ENCODE peak calls at places on chromosomes 7 and 10, in nine cellular contexts. G is fibroblast of pulmonary artery, L is PC-3, F is psoas muscle, U is glutamatergic neuron, M is neural crest cell, X is HL-60, A is Calu3, I is breast epithelium. C is an unnamed sample.

GRCh38 chr7:104946338-104946737 is 67.7 kb upstream of the KMT2E start:
- DNase-seq in G (no peak), L (no peak), F (no peak), U (no peak), M (no peak), X (no peak), A (no peak), I (no peak), C (no peak)

GRCh38 chr10:63083904-63084689 is 49.0 kb upstream of the NRBF2 start:
- DNase-seq in G (peak), L (peak), F (peak), U (peak), M (peak), X (peak), A (peak), I (peak), C (peak)

GRCh38 chr7:85135931-85136330 is 50.9 kb downstream of the SEMA3D start:
- DNase-seq in G (peak), L (peak), F (no peak), U (no peak), M (no peak), X (no peak), A (no peak), I (no peak), C (no peak)

GRCh38 chr7:81150951-81151361 is 232.1 kb upstream of the SEMA3C start:
- DNase-seq in G (no peak), L (no peak), F (peak), U (no peak), M (no peak), X (no peak), A (no peak), I (no peak), C (no peak)

GRCh38 chr7:106813705-106814305 is 51.3 kb upstream of the PIK3CG start:
- DNase-seq in G (no peak), L (no peak), F (no peak), U (no peak), M (no peak), X (no peak), A (no peak), I (no peak), C (no peak)

GRCh38 chr10:53102424-53102823 is 329.8 kb upstream of the MBL2 start:
- DNase-seq in G (no peak), L (peak), F (no peak), U (no peak), M (no peak), X (no peak), A (no peak), I (no peak), C (no peak)

GRCh38 chr7:69219381-69219780 is 378.9 kb upstream of the AUTS2 start:
- DNase-seq in G (no peak), L (no peak), F (no peak), U (no peak), M (no peak), X (no peak), A (no peak), I (no peak), C (no peak)

GRCh38 chr10:87700031-87700796 is 40.5 kb downstream of the PAPSS2 start:
- DNase-seq in G (peak), L (peak), F (peak), U (no peak), M (no peak), X (no peak), A (no peak), I (no peak), C (no peak)

GRCh38 chr7:131896189-131896855 is 339.9 kb upstream of the PODXL start:
- DNase-seq in G (no peak), L (no peak), F (no peak), U (no peak), M (no peak), X (no peak), A (no peak), I (no peak), C (no peak)

GRCh38 chr10:5861269-5862031 is 28.2 kb downstream of the ANKRD16 start:
- DNase-seq in G (peak), L (peak), F (no peak), U (no peak), M (no peak), X (no peak), A (peak), I (no peak), C (no peak)

GRCh38 chr10:103186128-103186527 is 6.9 kb downstream of the NT5C2 start:
- DNase-seq in G (no peak), L (no peak), F (no peak), U (no peak), M (no peak), X (no peak), A (no peak), I (no peak), C (no peak)

GRCh38 chr10:6239213-6239991 is 36.7 kb downstream of the PFKFB3 start:
- DNase-seq in G (peak), L (peak), F (peak), U (no peak), M (no peak), X (peak), A (peak), I (peak), C (peak)

GRCh38 chr10:68106656-68107055 is 2.6 kb upstream of the MYPN start:
- DNase-seq in G (peak), L (peak), F (no peak), U (no peak), M (no peak), X (no peak), A (no peak), I (no peak), C (no peak)

GRCh38 chr10:104041891-104042535 is 43.7 kb downstream of the COL17A1 start:
- DNase-seq in G (no peak), L (no peak), F (no peak), U (no peak), M (no peak), X (no peak), A (no peak), I (no peak), C (no peak)

GRCh38 chr7:98110249-98111022 is 3.8 kb downstream of the LMTK2 start:
- DNase-seq in G (peak), L (no peak), F (no peak), U (no peak), M (no peak), X (no peak), A (peak), I (no peak), C (peak)

GRCh38 chr7:30546596-30546995 is 42.0 kb upstream of the GGCT start:
- DNase-seq in G (no peak), L (no peak), F (no peak), U (no peak), M (no peak), X (no peak), A (no peak), I (no peak), C (no peak)

GRCh38 chr10:36677170-36677768 is 448.1 kb upstream of the ANKRD30A start:
- DNase-seq in G (peak), L (peak), F (no peak), U (no peak), M (no peak), X (no peak), A (no peak), I (no peak), C (no peak)

GRCh38 chr7:137755846-137756685 is 90.7 kb downstream of the DGKI start:
- DNase-seq in G (no peak), L (no peak), F (no peak), U (no peak), M (no peak), X (no peak), A (no peak), I (no peak), C (no peak)

DNA sequence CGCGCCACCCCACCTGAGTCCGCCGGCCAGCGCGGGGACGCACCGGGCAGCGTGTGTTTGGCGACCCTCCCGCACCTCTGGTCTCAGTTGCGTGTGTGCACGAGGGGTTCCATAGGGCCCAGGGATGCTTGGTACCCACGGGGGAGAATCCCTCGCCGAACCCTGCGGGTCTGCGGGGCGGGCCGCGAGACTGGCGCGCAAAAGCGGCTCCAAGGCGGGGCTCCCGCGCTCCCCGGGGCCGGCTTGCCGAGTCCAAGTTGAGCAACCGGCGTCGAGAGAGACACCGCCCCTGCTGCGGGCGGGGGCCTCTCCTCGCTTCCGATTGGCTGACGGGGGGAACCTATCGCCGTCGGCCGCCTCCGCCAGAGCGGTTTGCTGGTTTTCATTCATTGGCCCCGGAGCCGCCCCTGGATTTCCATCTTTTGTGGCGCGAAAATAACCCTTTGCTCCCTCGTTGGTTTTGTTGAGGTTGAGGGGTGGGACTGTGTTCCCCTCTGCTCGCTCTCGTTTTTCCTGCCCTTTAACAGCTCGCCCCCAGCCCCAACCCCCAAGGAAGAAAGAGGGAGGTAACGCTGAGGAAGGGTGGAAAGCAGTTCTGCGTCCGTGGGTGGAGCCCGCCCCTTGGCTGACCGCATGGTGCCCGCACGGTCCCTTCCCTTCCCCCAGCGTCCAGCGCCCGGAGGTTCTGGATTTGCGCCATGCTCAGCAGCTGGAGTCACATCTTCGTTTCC is 4.0 kb upstream of the IGF2BP3 start:
- DNase-seq in G (peak), L (peak), F (peak), U (peak), M (peak), X (peak), A (peak), I (no peak), C (peak)
- TF ChIP-seq CTCF in G (no peak), L (no peak), F (no peak), U (no peak), M (no peak), X (no peak), A (no peak), I (no peak), C (no peak)

GRCh38 chr7:44308741-44309270 is 16.6 kb downstream of the CAMK2B start:
- DNase-seq in G (no peak), L (no peak), F (no peak), U (no peak), M (peak), X (no peak), A (no peak), I (peak), C (no peak)

GRCh38 chr7:44307905-44308740 is 17.3 kb downstream of the CAMK2B start:
- DNase-seq in G (no peak), L (no peak), F (no peak), U (no peak), M (peak), X (no peak), A (no peak), I (peak), C (no peak)

GRCh38 chr7:44306608-44307007 is 18.8 kb downstream of the CAMK2B start:
- DNase-seq in G (no peak), L (no peak), F (no peak), U (no peak), M (no peak), X (no peak), A (no peak), I (peak), C (no peak)

GRCh38 chr7:44305564-44306507 is 19.6 kb downstream of the CAMK2B start:
- DNase-seq in G (no peak), L (no peak), F (no peak), U (no peak), M (peak), X (no peak), A (no peak), I (peak), C (no peak)

GRCh38 chr7:44307301-44307900 is 18.0 kb downstream of the CAMK2B start:
- DNase-seq in G (peak), L (peak), F (no peak), U (no peak), M (peak), X (peak), A (peak), I (peak), C (no peak)
- TF ChIP-seq CTCF in G (peak), L (peak), F (no peak), U (no peak), M (no peak), X (no peak), A (peak), I (no peak), C (no peak)

GRCh38 chr7:3399858-3400257 is 98.8 kb downstream of the SDK1 start:
- DNase-seq in G (peak), L (peak), F (no peak), U (peak), M (peak), X (peak), A (peak), I (no peak), C (peak)
- TF ChIP-seq CTCF in G (peak), L (peak), F (no peak), U (peak), M (peak), X (peak), A (peak), I (no peak), C (peak)

GRCh38 chr7:3722396-3722846 is 421.4 kb downstream of the SDK1 start:
- DNase-seq in G (peak), L (no peak), F (no peak), U (peak), M (peak), X (no peak), A (no peak), I (no peak), C (peak)
- TF ChIP-seq CTCF in G (peak), L (no peak), F (no peak), U (peak), M (peak), X (no peak), A (no peak), I (no peak), C (no peak)

DNA sequence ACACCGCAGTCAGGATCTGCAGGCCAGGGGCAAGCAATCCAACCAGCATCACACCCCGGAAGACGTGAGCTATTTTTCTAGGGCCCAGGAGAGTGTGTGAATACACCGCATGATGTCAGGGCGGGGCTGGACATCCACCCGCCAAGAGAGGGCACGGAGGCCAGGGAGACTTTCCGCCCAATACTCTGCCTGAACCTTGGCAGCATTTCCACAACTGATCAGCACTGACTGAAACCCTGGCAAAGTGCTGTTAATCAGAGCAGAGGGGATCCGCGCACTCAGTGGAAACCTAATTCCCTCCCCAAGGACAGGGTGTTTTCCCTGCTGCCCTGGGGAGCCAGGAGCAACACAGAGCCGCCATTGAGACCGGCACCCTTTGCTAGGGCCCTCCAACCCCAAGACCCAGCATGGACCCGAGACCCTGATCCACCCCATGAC is 8.2 kb downstream of the MAD1L1 start:
- DNase-seq in G (no peak), L (no peak), F (no peak), U (no peak), M (no peak), X (no peak), A (no peak), I (no peak), C (no peak)
- TF ChIP-seq CTCF in G (no peak), L (no peak), F (no peak), U (no peak), M (no peak), X (no peak), A (no peak), I (no peak), C (no peak)

DNA sequence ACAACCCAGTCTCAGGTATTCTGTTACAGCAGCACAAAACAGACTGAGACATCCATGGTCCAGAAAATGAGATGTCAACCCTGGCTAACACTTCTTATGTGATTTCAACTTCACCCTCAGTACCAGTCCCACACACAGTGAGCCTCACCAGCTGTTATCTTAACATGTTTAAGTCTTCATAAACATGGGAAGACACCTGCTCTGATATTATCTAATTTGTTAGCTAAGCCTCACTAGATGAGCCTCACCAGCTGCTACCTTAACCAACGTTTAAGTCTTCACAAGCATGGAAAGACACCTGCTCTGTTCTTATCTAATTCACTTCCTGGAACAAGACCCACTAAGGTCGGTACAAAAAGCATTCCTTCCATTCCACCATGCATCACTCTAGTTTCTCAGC is 130.8 kb downstream of the CALN1 start:
- DNase-seq in G (no peak), L (no peak), F (no peak), U (no peak), M (no peak), X (no peak), A (no peak), I (no peak), C (no peak)
- TF ChIP-seq CTCF in G (no peak), L (no peak), F (no peak), U (no peak), M (no peak), X (no peak), A (no peak), I (no peak), C (no peak)

DNA sequence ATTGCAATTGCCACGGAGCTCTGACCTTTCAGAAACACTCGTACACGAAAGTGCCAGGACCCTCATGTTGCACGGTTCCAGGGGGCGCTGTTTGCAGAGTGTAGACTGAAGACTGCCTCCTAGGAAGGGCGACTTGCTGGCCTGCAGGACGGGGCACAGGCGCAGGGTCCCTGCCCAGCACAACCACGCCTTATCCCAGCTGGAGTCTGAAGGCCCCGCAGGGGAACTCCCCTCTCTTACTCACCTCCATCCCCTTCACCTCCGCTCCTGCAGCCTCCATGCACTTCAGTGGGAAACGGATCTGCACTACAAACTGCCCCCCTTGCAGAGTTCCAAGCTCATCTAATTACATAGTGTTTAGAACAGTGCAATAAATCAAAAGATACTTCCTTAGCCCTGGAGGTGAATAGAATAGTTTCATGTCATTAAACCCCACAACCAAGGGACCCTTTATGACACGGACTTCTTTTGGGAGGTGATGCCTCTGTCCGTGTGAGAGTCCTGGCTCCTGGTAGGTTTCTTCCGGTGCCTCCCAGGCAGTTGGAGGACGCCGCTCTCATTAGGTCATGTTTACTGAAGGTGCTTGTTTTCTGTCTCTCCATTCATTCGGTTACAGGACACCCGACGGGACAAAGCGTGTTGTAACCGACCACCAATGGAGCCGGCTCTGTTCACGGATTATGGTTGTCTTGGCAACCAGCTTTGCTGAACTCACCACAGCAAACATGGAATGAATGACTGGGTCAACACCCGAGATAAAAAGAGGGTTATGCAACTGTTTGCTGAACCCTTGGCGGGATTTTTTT is 262.2 kb downstream of the BAMBI start:
- DNase-seq in G (peak), L (no peak), F (peak), U (peak), M (peak), X (no peak), A (peak), I (peak), C (peak)
- TF ChIP-seq CTCF in G (peak), L (peak), F (peak), U (peak), M (peak), X (no peak), A (peak), I (no peak), C (peak)

DNA sequence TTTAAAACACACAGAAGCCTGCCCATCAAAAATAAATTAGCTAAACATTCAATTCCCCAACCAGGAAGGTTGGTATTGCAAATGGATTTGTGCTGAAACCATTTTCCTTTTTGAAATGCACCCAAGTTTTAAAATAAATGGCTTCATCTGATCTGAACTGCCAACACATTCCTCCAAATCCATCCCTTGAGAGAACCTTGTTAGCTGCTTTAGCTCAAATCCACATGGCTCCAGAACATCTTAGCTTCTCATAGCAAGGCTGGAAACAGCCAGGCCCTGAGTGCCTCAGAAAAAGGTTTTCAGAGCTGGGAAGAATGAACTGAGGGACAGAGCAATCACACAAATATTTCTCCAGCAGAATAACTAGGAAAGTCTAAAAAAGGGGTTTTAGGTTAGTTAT is 306.4 kb downstream of the FZD1 start:
- DNase-seq in G (no peak), L (no peak), F (no peak), U (no peak), M (no peak), X (no peak), A (no peak), I (no peak), C (no peak)
- TF ChIP-seq CTCF in G (no peak), L (no peak), F (no peak), U (no peak), M (no peak), X (no peak), A (no peak), I (no peak), C (no peak)

C was measured in endothelial cell.